ENCODE peak calls at places on chromosomes 7 and 10, in six cellular contexts. One of them, this sample, is unnamed.

GRCh38 chr7:27971171-27971570 is 209.4 kb downstream of the JAZF1 start:
- DNase-seq in osteocyte: no peak
- DNase-seq in breast epithelium: no peak
- DNase-seq in stimulated activated CD4-positive, alpha-beta T cell treated with anti-CD3 and anti-CD28 coated beads, Interleukin-2, amount 100 ng/mL, for 24 hours: no peak
- DNase-seq in NCI-H1694: no peak
- DNase-seq in HuH-7.5: no peak
- DNase-seq in this sample: no peak

GRCh38 chr10:123117644-123118409 is 17.9 kb upstream of the HMX3 start:
- DNase-seq in osteocyte: no peak
- DNase-seq in breast epithelium: no peak
- DNase-seq in stimulated activated CD4-positive, alpha-beta T cell treated with anti-CD3 and anti-CD28 coated beads, Interleukin-2, amount 100 ng/mL, for 24 hours: no peak
- DNase-seq in NCI-H1694: no peak
- DNase-seq in HuH-7.5: no peak
- DNase-seq in this sample: no peak

GRCh38 chr7:130896898-130897514 is 163.0 kb upstream of the KLF14 start:
- DNase-seq in osteocyte: peak; percentile 89
- DNase-seq in breast epithelium: peak; percentile 66
- DNase-seq in stimulated activated CD4-positive, alpha-beta T cell treated with anti-CD3 and anti-CD28 coated beads, Interleukin-2, amount 100 ng/mL, for 24 hours: peak; percentile 75
- DNase-seq in NCI-H1694: peak; percentile 39
- DNase-seq in HuH-7.5: peak; percentile 51
- DNase-seq in this sample: no peak

GRCh38 chr7:78578701-78579100 is 780.1 kb downstream of the PHTF2 start:
- DNase-seq in osteocyte: no peak
- DNase-seq in breast epithelium: no peak
- DNase-seq in stimulated activated CD4-positive, alpha-beta T cell treated with anti-CD3 and anti-CD28 coated beads, Interleukin-2, amount 100 ng/mL, for 24 hours: no peak
- DNase-seq in NCI-H1694: no peak
- DNase-seq in HuH-7.5: no peak
- DNase-seq in this sample: no peak

GRCh38 chr7:71377469-71377868 is 245.5 kb downstream of the GALNT17 start:
- DNase-seq in osteocyte: peak; percentile 25
- DNase-seq in breast epithelium: no peak
- DNase-seq in stimulated activated CD4-positive, alpha-beta T cell treated with anti-CD3 and anti-CD28 coated beads, Interleukin-2, amount 100 ng/mL, for 24 hours: no peak
- DNase-seq in NCI-H1694: no peak
- DNase-seq in HuH-7.5: no peak
- DNase-seq in this sample: no peak

GRCh38 chr10:31419394-31420063 is 100.5 kb downstream of the ZEB1 start:
- DNase-seq in osteocyte: no peak
- DNase-seq in breast epithelium: no peak
- DNase-seq in stimulated activated CD4-positive, alpha-beta T cell treated with anti-CD3 and anti-CD28 coated beads, Interleukin-2, amount 100 ng/mL, for 24 hours: no peak
- DNase-seq in NCI-H1694: no peak
- DNase-seq in HuH-7.5: no peak
- DNase-seq in this sample: no peak

GRCh38 chr10:131435760-131436448 is 124.4 kb upstream of the TCERG1L start:
- DNase-seq in osteocyte: no peak
- DNase-seq in breast epithelium: peak; percentile 47
- DNase-seq in stimulated activated CD4-positive, alpha-beta T cell treated with anti-CD3 and anti-CD28 coated beads, Interleukin-2, amount 100 ng/mL, for 24 hours: no peak
- DNase-seq in NCI-H1694: no peak
- DNase-seq in HuH-7.5: no peak
- DNase-seq in this sample: no peak

GRCh38 chr7:123929107-123929506 is 4.1 kb downstream of the SPAM1 start:
- DNase-seq in osteocyte: no peak
- DNase-seq in breast epithelium: no peak
- DNase-seq in stimulated activated CD4-positive, alpha-beta T cell treated with anti-CD3 and anti-CD28 coated beads, Interleukin-2, amount 100 ng/mL, for 24 hours: no peak
- DNase-seq in NCI-H1694: no peak
- DNase-seq in HuH-7.5: no peak
- DNase-seq in this sample: peak; percentile 97

GRCh38 chr10:4849555-4850242 is 23.7 kb downstream of the AKR1E2 start:
- DNase-seq in osteocyte: peak; percentile 95
- DNase-seq in breast epithelium: peak; percentile 91
- DNase-seq in stimulated activated CD4-positive, alpha-beta T cell treated with anti-CD3 and anti-CD28 coated beads, Interleukin-2, amount 100 ng/mL, for 24 hours: peak; percentile 89
- DNase-seq in NCI-H1694: peak; percentile 46
- DNase-seq in HuH-7.5: peak; percentile 61
- DNase-seq in this sample: peak; percentile 93

GRCh38 chr10:101310528-101311439 is 43.2 kb upstream of the BTRC start:
- DNase-seq in osteocyte: no peak
- DNase-seq in breast epithelium: peak; percentile 60
- DNase-seq in stimulated activated CD4-positive, alpha-beta T cell treated with anti-CD3 and anti-CD28 coated beads, Interleukin-2, amount 100 ng/mL, for 24 hours: no peak
- DNase-seq in NCI-H1694: no peak
- DNase-seq in HuH-7.5: no peak
- DNase-seq in this sample: no peak

GRCh38 chr7:148334959-148335577 is 255.5 kb upstream of the C7orf33 start:
- DNase-seq in osteocyte: no peak
- DNase-seq in breast epithelium: no peak
- DNase-seq in stimulated activated CD4-positive, alpha-beta T cell treated with anti-CD3 and anti-CD28 coated beads, Interleukin-2, amount 100 ng/mL, for 24 hours: no peak
- DNase-seq in NCI-H1694: no peak
- DNase-seq in HuH-7.5: no peak
- DNase-seq in this sample: no peak

GRCh38 chr10:67072654-67073053 is 146.8 kb downstream of the LRRTM3 start:
- DNase-seq in osteocyte: no peak
- DNase-seq in breast epithelium: no peak
- DNase-seq in stimulated activated CD4-positive, alpha-beta T cell treated with anti-CD3 and anti-CD28 coated beads, Interleukin-2, amount 100 ng/mL, for 24 hours: no peak
- DNase-seq in NCI-H1694: no peak
- DNase-seq in HuH-7.5: no peak
- DNase-seq in this sample: no peak

This sample was measured in LNCaP clone FGC.